ENCODE peak calls at places on chromosomes 1 and 21, in six cellular contexts. E is left ventricle myocardium superior, S is Ammon's horn, B is fibroblast of gingiva, D is ovary, C is A673. I is an unnamed sample.

GRCh38 chr1:91872560-91873081 is 13.3 kb downstream of the TGFBR3 start:
- DNase-seq in E (no peak), S (no peak), B (no peak), D (no peak), C (no peak), I (no peak)

GRCh38 chr21:33412832-33413519 is 9.8 kb downstream of the IFNGR2 start:
- DNase-seq in E (no peak), S (no peak), B (no peak), D (no peak), C (no peak), I (no peak)

GRCh38 chr1:55384589-55385136 is 169.5 kb upstream of the USP24 start:
- DNase-seq in E (no peak), S (no peak), B (no peak), D (no peak), C (no peak), I (no peak)

GRCh38 chr21:36647279-36648093 is 51.4 kb upstream of the SIM2 start:
- DNase-seq in E (no peak), S (no peak), B (no peak), D (no peak), C (peak), I (peak)

GRCh38 chr1:9426291-9426711 is 113.0 kb upstream of the SLC25A33 start:
- DNase-seq in E (no peak), S (peak), B (no peak), D (no peak), C (no peak), I (no peak)

GRCh38 chr1:23421752-23422312 is 2.7 kb downstream of the TCEA3 start:
- DNase-seq in E (no peak), S (peak), B (peak), D (no peak), C (no peak), I (no peak)

GRCh38 chr1:183739640-183740385 is 65.1 kb upstream of the RGL1 start:
- DNase-seq in E (no peak), S (peak), B (peak), D (no peak), C (no peak), I (no peak)

GRCh38 chr1:231160851-231161710 is 777 bp upstream of the TRIM67 start:
- DNase-seq in E (peak), S (peak), B (no peak), D (no peak), C (no peak), I (no peak)

GRCh38 chr1:97119775-97120174 is 398.2 kb downstream of the PTBP2 start:
- DNase-seq in E (no peak), S (no peak), B (no peak), D (no peak), C (no peak), I (no peak)

GRCh38 chr1:116825400-116825734 is 71.1 kb downstream of the CD2 start:
- DNase-seq in E (peak), S (no peak), B (no peak), D (no peak), C (no peak), I (peak)

GRCh38 chr1:32342704-32343103 is 6.7 kb upstream of the MARCKSL1 start:
- DNase-seq in E (no peak), S (no peak), B (no peak), D (no peak), C (no peak), I (no peak)

GRCh38 chr1:1206376-1207253 is at the start of gene TNFRSF18:
- DNase-seq in E (peak), S (no peak), B (no peak), D (no peak), C (no peak), I (peak)

GRCh38 chr1:225981714-225982113 is 17.4 kb downstream of the SDE2 start:
- DNase-seq in E (no peak), S (no peak), B (no peak), D (no peak), C (no peak), I (no peak)

GRCh38 chr1:212158912-212159796 is 123.6 kb downstream of the DTL start:
- DNase-seq in E (no peak), S (no peak), B (no peak), D (no peak), C (no peak), I (no peak)

GRCh38 chr1:20640183-20640597 is 6.9 kb downstream of the PINK1 start:
- DNase-seq in E (no peak), S (peak), B (peak), D (no peak), C (peak), I (peak)

GRCh38 chr1:107787299-107787698 is 177.7 kb downstream of the VAV3 start:
- DNase-seq in E (no peak), S (no peak), B (no peak), D (no peak), C (peak), I (no peak)

GRCh38 chr1:114033219-114033706 is 54.0 kb downstream of the OLFML3 start:
- DNase-seq in E (no peak), S (no peak), B (no peak), D (no peak), C (peak), I (no peak)

GRCh38 chr1:7579016-7579415 is 192.1 kb upstream of the VAMP3 start:
- DNase-seq in E (no peak), S (no peak), B (no peak), D (no peak), C (no peak), I (no peak)

GRCh38 chr1:94978401-94978800 is 51.5 kb upstream of the CNN3 start:
- DNase-seq in E (no peak), S (no peak), B (no peak), D (no peak), C (no peak), I (no peak)

GRCh38 chr21:44487831-44488230 is 32.5 kb downstream of the LRRC3 start:
- DNase-seq in E (no peak), S (no peak), B (peak), D (no peak), C (peak), I (no peak)

GRCh38 chr1:156371553-156372264 is 2.7 kb downstream of the RHBG start:
- DNase-seq in E (peak), S (no peak), B (peak), D (peak), C (no peak), I (no peak)

GRCh38 chr1:208851376-208851775 is 607.2 kb upstream of the PLXNA2 start:
- DNase-seq in E (no peak), S (no peak), B (no peak), D (no peak), C (no peak), I (no peak)

GRCh38 chr21:44354001-44354405 is 582 bp downstream of the TRPM2 start:
- DNase-seq in E (no peak), S (no peak), B (no peak), D (no peak), C (no peak), I (no peak)

GRCh38 chr1:167911413-167911812 is 2.5 kb downstream of the ADCY10 start:
- DNase-seq in E (no peak), S (no peak), B (no peak), D (no peak), C (no peak), I (no peak)

GRCh38 chr1:165678509-165678908 is 19.9 kb downstream of the ALDH9A1 start:
- DNase-seq in E (no peak), S (no peak), B (no peak), D (no peak), C (no peak), I (no peak)

GRCh38 chr1:46039571-46040052 is 92.8 kb downstream of the PIK3R3 start:
- DNase-seq in E (no peak), S (peak), B (peak), D (no peak), C (peak), I (peak)

GRCh38 chr1:225886159-225887029 is 2.6 kb downstream of the LEFTY1 start:
- DNase-seq in E (no peak), S (no peak), B (no peak), D (no peak), C (no peak), I (no peak)

GRCh38 chr1:62398377-62398776 is 38.5 kb upstream of the USP1 start:
- DNase-seq in E (no peak), S (no peak), B (no peak), D (no peak), C (peak), I (no peak)

GRCh38 chr1:35573198-35573775 is at the start of gene TFAP2E:
- DNase-seq in E (peak), S (peak), B (peak), D (no peak), C (peak), I (no peak)

GRCh38 chr1:212618466-212619210 is 10.1 kb downstream of the ATF3 start:
- DNase-seq in E (no peak), S (no peak), B (no peak), D (no peak), C (peak), I (no peak)